ENCODE peak calls at places on chromosomes 16 and 17, in nine cellular contexts. G is GM23248, J is tibial artery, C is stomach, A is heart right ventricle, D is pancreas, N is tibial nerve, T is body of pancreas, U is adrenal gland. Y is an unnamed sample.

GRCh38 chr16:83137326-83137770 is 510.6 kb downstream of the CDH13 start:
- DNase-seq in G (peak; percentile 79), J (no peak), C (peak; percentile 28), A (no peak), D (no peak), N (no peak), T (no peak), U (peak; percentile 40), Y (peak; percentile 55)

GRCh38 chr17:35068249-35068648 is 4.7 kb upstream of the RFFL start:
- DNase-seq in G (no peak), J (no peak), C (no peak), A (no peak), D (no peak), N (no peak), T (no peak), U (no peak), Y (no peak)

GRCh38 chr16:83354015-83354414 is 453.8 kb upstream of the HSBP1 start:
- DNase-seq in G (no peak), J (no peak), C (no peak), A (no peak), D (no peak), N (no peak), T (no peak), U (no peak), Y (no peak)

GRCh38 chr16:48291754-48292153 is 44.4 kb upstream of the ABCC11 start:
- DNase-seq in G (no peak), J (no peak), C (no peak), A (no peak), D (no peak), N (no peak), T (no peak), U (no peak), Y (no peak)

GRCh38 chr16:4123617-4124300 is 7.5 kb upstream of the ADCY9 start:
- DNase-seq in G (peak; percentile 27), J (no peak), C (no peak), A (no peak), D (no peak), N (no peak), T (no peak), U (no peak), Y (peak; percentile 31)

GRCh38 chr16:791131-791530 is 2.7 kb downstream of the CHTF18 start:
- DNase-seq in G (no peak), J (no peak), C (no peak), A (no peak), D (no peak), N (no peak), T (no peak), U (no peak), Y (no peak)

GRCh38 chr17:59696682-59697277 is 10.4 kb downstream of the PTRH2 start:
- DNase-seq in G (no peak), J (no peak), C (no peak), A (no peak), D (no peak), N (no peak), T (no peak), U (no peak), Y (no peak)

GRCh38 chr16:25073849-25074248 is 37.7 kb upstream of the LCMT1 start:
- DNase-seq in G (no peak), J (no peak), C (no peak), A (no peak), D (no peak), N (no peak), T (no peak), U (no peak), Y (no peak)

GRCh38 chr17:15392326-15392739 is 50.9 kb upstream of the TEKT3 start:
- DNase-seq in G (peak; percentile 98), J (no peak), C (no peak), A (no peak), D (no peak), N (no peak), T (no peak), U (no peak), Y (no peak)

GRCh38 chr17:40347319-40348135 is 17.0 kb downstream of the GJD3 start:
- DNase-seq in G (no peak), J (no peak), C (no peak), A (no peak), D (no peak), N (no peak), T (no peak), U (no peak), Y (peak; percentile 42)

GRCh38 chr17:2083613-2084128 is 28.8 kb downstream of the HIC1 start:
- DNase-seq in G (no peak), J (no peak), C (no peak), A (no peak), D (no peak), N (no peak), T (no peak), U (peak; percentile 78), Y (no peak)

GRCh38 chr16:1308036-1308976 is 1.1 kb upstream of the UBE2I start:
- DNase-seq in G (no peak), J (no peak), C (no peak), A (no peak), D (no peak), N (no peak), T (no peak), U (no peak), Y (no peak)

GRCh38 chr17:58377005-58377660 is 25.1 kb upstream of the SUPT4H1 start:
- DNase-seq in G (no peak), J (no peak), C (peak; percentile 63), A (no peak), D (no peak), N (no peak), T (peak; percentile 53), U (no peak), Y (no peak)

DNA sequence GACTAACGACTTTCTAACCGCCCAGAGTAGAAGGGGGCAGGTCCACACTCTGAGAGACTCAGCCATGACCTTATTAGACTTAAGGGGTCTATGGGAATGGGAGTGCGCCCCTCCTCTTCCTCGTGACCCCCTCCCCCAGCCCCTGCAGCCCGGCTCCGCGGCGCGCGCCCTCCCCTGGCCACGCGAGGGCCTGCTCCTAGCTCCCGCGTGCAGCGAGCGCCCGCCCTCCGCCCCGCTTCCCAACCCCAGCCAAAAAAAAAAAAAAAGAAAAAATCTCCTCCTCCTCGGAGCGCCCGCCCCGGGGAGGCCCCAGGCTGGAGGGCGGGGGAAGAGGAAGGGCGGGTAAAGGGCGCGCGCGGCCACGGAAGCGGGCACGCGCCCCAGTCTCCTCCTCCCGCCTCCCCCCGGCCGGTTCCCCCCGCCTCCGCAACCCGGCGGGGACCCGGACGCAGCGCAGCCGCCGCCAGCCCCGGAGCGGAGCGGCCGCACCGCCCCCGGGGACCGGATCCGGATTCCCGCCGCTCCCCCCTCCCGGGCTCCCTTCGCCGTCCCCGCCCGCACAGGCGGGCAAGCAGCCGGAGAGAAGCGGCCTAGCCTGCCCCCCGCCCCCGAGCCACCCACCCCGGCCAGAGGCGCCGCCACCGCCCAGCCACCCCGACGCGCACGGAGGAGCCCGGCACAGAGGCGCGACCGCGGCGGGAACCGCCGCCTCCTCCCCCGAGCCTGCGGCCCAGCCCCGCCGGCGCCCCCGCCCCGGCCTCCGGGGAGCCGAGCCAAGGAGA is 940 bp downstream of the UBTF start:
- DNase-seq in G (peak; percentile 94), J (peak; percentile 94), C (peak; percentile 91), A (peak; percentile 89), D (peak; percentile 93), N (peak; percentile 74), T (peak; percentile 90), U (peak; percentile 87), Y (peak; percentile 88)
- H3K4me1 ChIP-seq in G (peaks cover 22% of the 10 kb centered on the region), J (peaks cover 21% of the 10 kb centered on the region), C (peaks cover 56% of the 10 kb centered on the region), A (peaks cover 42% of the 10 kb centered on the region), D (peaks cover 23% of the 10 kb centered on the region), N (peaks cover 36% of the 10 kb centered on the region), T (peaks cover 35% of the 10 kb centered on the region), U (peaks cover 33% of the 10 kb centered on the region), Y (peaks cover 9% of the 10 kb centered on the region)

DNA sequence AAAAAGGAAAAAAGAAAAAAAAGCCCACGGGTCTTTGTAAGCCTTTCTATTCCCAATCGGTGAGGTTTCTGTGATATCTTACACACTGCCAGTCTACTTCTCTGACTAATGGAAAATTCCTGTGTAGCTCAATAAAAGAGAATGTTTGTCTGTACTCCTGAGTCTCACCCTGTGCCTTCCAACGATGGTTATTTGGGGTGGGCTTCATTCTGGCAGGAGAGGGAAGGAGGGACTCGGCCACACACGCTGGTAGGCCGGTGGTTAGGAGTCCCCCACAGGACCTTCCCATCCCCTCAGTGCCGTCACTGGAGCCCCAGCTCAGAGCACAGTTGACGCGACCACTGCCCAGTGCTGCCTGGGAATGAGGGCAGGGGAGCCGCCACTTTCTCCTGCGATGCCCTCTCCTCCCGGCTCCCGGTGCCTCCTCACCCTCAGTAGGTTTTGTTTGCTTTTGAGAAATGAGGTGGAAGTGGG is 68.0 kb downstream of the AMFR start:
- DNase-seq in G (peak; percentile 83), J (peak; percentile 64), C (peak; percentile 24), A (no peak), D (peak; percentile 59), N (no peak), T (peak; percentile 9), U (peak; percentile 18), Y (peak; percentile 36)
- H3K4me3 ChIP-seq in G (peak overlapping the region; percentile 78), J (peak overlapping the region; percentile 55), C (peak overlapping the region; percentile 51), A (peak overlapping the region; percentile 54), D (peak overlapping the region; percentile 30), N (peak overlapping the region; percentile 48), T (no peak overlapping the region), U (peak overlapping the region; percentile 59), Y (peak overlapping the region; percentile 58)

DNA sequence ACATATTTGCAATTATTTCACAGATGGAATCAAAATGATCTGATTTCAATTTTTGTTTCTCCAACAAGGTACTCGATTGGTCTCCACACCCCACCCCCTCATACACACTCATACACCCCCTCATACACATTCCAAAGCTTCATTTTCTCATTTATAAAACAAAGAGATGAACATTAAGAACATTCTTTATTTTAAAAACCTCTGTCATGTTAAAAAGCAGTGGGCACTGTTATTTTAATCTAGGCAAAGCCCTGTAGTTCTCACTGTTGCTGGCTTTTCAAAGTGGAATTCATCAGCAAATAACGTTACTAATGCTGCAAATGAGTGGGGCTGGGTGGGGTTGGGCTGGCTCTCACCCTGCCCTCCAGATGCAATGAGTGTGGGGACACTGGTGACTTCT is 289.6 kb upstream of the ASIC2 start:
- DNase-seq in G (no peak), J (no peak), C (no peak), A (no peak), D (no peak), N (no peak), T (no peak), U (no peak), Y (no peak)
- H3K27ac ChIP-seq in G (no peak overlapping the region), J (no peak overlapping the region), C (no peak overlapping the region), A (no peak overlapping the region), D (no peak overlapping the region), N (no peak overlapping the region), T (no peak overlapping the region), U (no peak overlapping the region), Y (no peak overlapping the region)

DNA sequence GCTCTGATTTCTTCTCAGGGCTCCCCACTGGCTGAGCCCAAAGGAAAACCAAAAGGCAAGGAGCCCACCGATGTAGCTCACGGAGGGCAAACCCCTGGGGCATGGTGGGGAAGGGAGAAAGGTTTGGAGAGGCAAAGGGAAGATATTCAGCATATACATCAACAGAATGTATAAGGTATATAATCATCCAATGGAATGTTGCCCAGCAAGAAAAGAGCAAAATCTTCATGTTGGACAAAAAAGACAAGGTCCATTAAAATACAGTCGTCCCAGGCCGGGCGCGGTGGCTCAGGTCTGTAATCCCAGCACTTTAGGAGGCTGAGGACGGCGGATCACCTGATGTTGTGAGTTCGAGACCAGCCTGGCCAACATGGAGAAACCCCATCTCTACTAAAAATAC is 1.6 kb downstream of the CPPED1 start:
- DNase-seq in G (no peak), J (no peak), C (no peak), A (no peak), D (no peak), N (no peak), T (no peak), U (no peak), Y (no peak)
- H3K4me1 ChIP-seq in G (peaks cover 26% of the 10 kb centered on the region), J (peaks cover 26% of the 10 kb centered on the region), C (peaks cover 48% of the 10 kb centered on the region), A (peaks cover 37% of the 10 kb centered on the region), D (peaks cover 9% of the 10 kb centered on the region), N (peaks cover 26% of the 10 kb centered on the region), T (peaks cover 15% of the 10 kb centered on the region), U (peaks cover 24% of the 10 kb centered on the region), Y (no peaks in the 10 kb centered on the region)

Y was measured in SJCRH30.